ENCODE peak calls at places on chromosomes 3 and 15, in ten cellular contexts. One of them, this sample, is unnamed. For H3K27me3, the result is how much of the 10 kb centered on the place peaks cover.

GRCh38 chr3:152331018-152331541 is 62.4 kb downstream of the MBNL1 start:
- DNase-seq in Karpas-422: no peak
- DNase-seq in body of pancreas: no peak
- DNase-seq in stomach: no peak
- DNase-seq in small intestine: no peak
- DNase-seq in mammary epithelial cell: peak
- DNase-seq in aorta: no peak
- DNase-seq in bronchial epithelial cell: peak
- DNase-seq in IMR-90: peak
- DNase-seq in heart right ventricle: no peak
- DNase-seq in this sample: peak

GRCh38 chr3:138947303-138948121 is 495 bp downstream of the FOXL2NB start:
- DNase-seq in Karpas-422: no peak
- DNase-seq in body of pancreas: no peak
- DNase-seq in stomach: no peak
- DNase-seq in small intestine: no peak
- DNase-seq in mammary epithelial cell: no peak
- DNase-seq in aorta: peak
- DNase-seq in bronchial epithelial cell: no peak
- DNase-seq in IMR-90: no peak
- DNase-seq in heart right ventricle: no peak
- DNase-seq in this sample: no peak

GRCh38 chr3:100630664-100631063 is 21.3 kb downstream of the ADGRG7 start:
- DNase-seq in Karpas-422: no peak
- DNase-seq in body of pancreas: no peak
- DNase-seq in stomach: no peak
- DNase-seq in small intestine: no peak
- DNase-seq in mammary epithelial cell: no peak
- DNase-seq in aorta: no peak
- DNase-seq in bronchial epithelial cell: peak
- DNase-seq in IMR-90: peak
- DNase-seq in heart right ventricle: no peak
- DNase-seq in this sample: no peak

GRCh38 chr3:37249717-37250116 is 75.3 kb upstream of the LRRFIP2 start:
- DNase-seq in Karpas-422: no peak
- DNase-seq in body of pancreas: no peak
- DNase-seq in stomach: no peak
- DNase-seq in small intestine: no peak
- DNase-seq in mammary epithelial cell: no peak
- DNase-seq in aorta: no peak
- DNase-seq in bronchial epithelial cell: peak
- DNase-seq in IMR-90: peak
- DNase-seq in heart right ventricle: no peak
- DNase-seq in this sample: no peak

GRCh38 chr3:66527253-66527652 is 26.4 kb upstream of the LRIG1 start:
- DNase-seq in Karpas-422: peak
- DNase-seq in body of pancreas: no peak
- DNase-seq in stomach: no peak
- DNase-seq in small intestine: peak
- DNase-seq in mammary epithelial cell: no peak
- DNase-seq in aorta: no peak
- DNase-seq in bronchial epithelial cell: no peak
- DNase-seq in IMR-90: no peak
- DNase-seq in heart right ventricle: no peak
- DNase-seq in this sample: no peak

GRCh38 chr3:148723591-148723990 is 25.9 kb downstream of the AGTR1 start:
- DNase-seq in Karpas-422: no peak
- DNase-seq in body of pancreas: no peak
- DNase-seq in stomach: no peak
- DNase-seq in small intestine: no peak
- DNase-seq in mammary epithelial cell: no peak
- DNase-seq in aorta: no peak
- DNase-seq in bronchial epithelial cell: peak
- DNase-seq in IMR-90: peak
- DNase-seq in heart right ventricle: no peak
- DNase-seq in this sample: peak

GRCh38 chr3:20462723-20463122 is 276.7 kb upstream of the SGO1 start:
- DNase-seq in Karpas-422: no peak
- DNase-seq in body of pancreas: no peak
- DNase-seq in stomach: no peak
- DNase-seq in small intestine: no peak
- DNase-seq in mammary epithelial cell: no peak
- DNase-seq in aorta: no peak
- DNase-seq in bronchial epithelial cell: peak
- DNase-seq in IMR-90: no peak
- DNase-seq in heart right ventricle: no peak
- DNase-seq in this sample: peak

GRCh38 chr3:73846951-73847350 is 222.2 kb upstream of the PDZRN3 start:
- DNase-seq in Karpas-422: no peak
- DNase-seq in body of pancreas: no peak
- DNase-seq in stomach: no peak
- DNase-seq in small intestine: no peak
- DNase-seq in mammary epithelial cell: no peak
- DNase-seq in aorta: no peak
- DNase-seq in bronchial epithelial cell: no peak
- DNase-seq in IMR-90: no peak
- DNase-seq in heart right ventricle: no peak
- DNase-seq in this sample: no peak

GRCh38 chr3:158920375-158920774 is 118.5 kb downstream of the MFSD1 start:
- DNase-seq in Karpas-422: no peak
- DNase-seq in body of pancreas: no peak
- DNase-seq in stomach: no peak
- DNase-seq in small intestine: no peak
- DNase-seq in mammary epithelial cell: peak
- DNase-seq in aorta: no peak
- DNase-seq in bronchial epithelial cell: peak
- DNase-seq in IMR-90: no peak
- DNase-seq in heart right ventricle: no peak
- DNase-seq in this sample: no peak

GRCh38 chr3:184811034-184811433 is 932 bp upstream of the VPS8 start:
- DNase-seq in Karpas-422: no peak
- DNase-seq in body of pancreas: no peak
- DNase-seq in stomach: no peak
- DNase-seq in small intestine: no peak
- DNase-seq in mammary epithelial cell: no peak
- DNase-seq in aorta: no peak
- DNase-seq in bronchial epithelial cell: no peak
- DNase-seq in IMR-90: no peak
- DNase-seq in heart right ventricle: no peak
- DNase-seq in this sample: no peak

GRCh38 chr15:74584779-74585178 is 30.9 kb upstream of the CLK3 start:
- DNase-seq in Karpas-422: no peak
- DNase-seq in body of pancreas: no peak
- DNase-seq in stomach: no peak
- DNase-seq in small intestine: no peak
- DNase-seq in mammary epithelial cell: no peak
- DNase-seq in aorta: peak
- DNase-seq in bronchial epithelial cell: no peak
- DNase-seq in IMR-90: no peak
- DNase-seq in heart right ventricle: no peak
- DNase-seq in this sample: no peak

GRCh38 chr15:49706805-49707204 is 86.0 kb downstream of the DTWD1 start:
- DNase-seq in Karpas-422: no peak
- DNase-seq in body of pancreas: no peak
- DNase-seq in stomach: no peak
- DNase-seq in small intestine: no peak
- DNase-seq in mammary epithelial cell: no peak
- DNase-seq in aorta: no peak
- DNase-seq in bronchial epithelial cell: no peak
- DNase-seq in IMR-90: no peak
- DNase-seq in heart right ventricle: no peak
- DNase-seq in this sample: no peak

GRCh38 chr3:145942052-145942451 is 218.9 kb downstream of the PLOD2 start:
- DNase-seq in Karpas-422: no peak
- DNase-seq in body of pancreas: no peak
- DNase-seq in stomach: no peak
- DNase-seq in small intestine: no peak
- DNase-seq in mammary epithelial cell: peak
- DNase-seq in aorta: no peak
- DNase-seq in bronchial epithelial cell: peak
- DNase-seq in IMR-90: no peak
- DNase-seq in heart right ventricle: no peak
- DNase-seq in this sample: no peak

GRCh38 chr3:72614394-72615074 is 233.7 kb downstream of the SHQ1 start:
- DNase-seq in Karpas-422: no peak
- DNase-seq in body of pancreas: no peak
- DNase-seq in stomach: no peak
- DNase-seq in small intestine: peak
- DNase-seq in mammary epithelial cell: no peak
- DNase-seq in aorta: no peak
- DNase-seq in bronchial epithelial cell: no peak
- DNase-seq in IMR-90: no peak
- DNase-seq in heart right ventricle: no peak
- DNase-seq in this sample: no peak

GRCh38 chr3:57409471-57409870 is 117.0 kb upstream of the ASB14 start:
- DNase-seq in Karpas-422: no peak
- DNase-seq in body of pancreas: no peak
- DNase-seq in stomach: no peak
- DNase-seq in small intestine: no peak
- DNase-seq in mammary epithelial cell: no peak
- DNase-seq in aorta: no peak
- DNase-seq in bronchial epithelial cell: no peak
- DNase-seq in IMR-90: no peak
- DNase-seq in heart right ventricle: no peak
- DNase-seq in this sample: no peak

GRCh38 chr3:1462916-1463315 is 370.1 kb downstream of the CNTN6 start:
- DNase-seq in Karpas-422: no peak
- DNase-seq in body of pancreas: no peak
- DNase-seq in stomach: no peak
- DNase-seq in small intestine: no peak
- DNase-seq in mammary epithelial cell: no peak
- DNase-seq in aorta: no peak
- DNase-seq in bronchial epithelial cell: no peak
- DNase-seq in IMR-90: no peak
- DNase-seq in heart right ventricle: no peak
- DNase-seq in this sample: no peak

GRCh38 chr3:128496019-128496601 is 3.1 kb upstream of the GATA2 start:
- DNase-seq in Karpas-422: no peak
- DNase-seq in body of pancreas: no peak
- DNase-seq in stomach: no peak
- DNase-seq in small intestine: no peak
- DNase-seq in mammary epithelial cell: no peak
- DNase-seq in aorta: no peak
- DNase-seq in bronchial epithelial cell: no peak
- DNase-seq in IMR-90: no peak
- DNase-seq in heart right ventricle: no peak
- DNase-seq in this sample: no peak

GRCh38 chr15:92595506-92596337 is 59.9 kb downstream of the FAM174B start:
- DNase-seq in Karpas-422: no peak
- DNase-seq in body of pancreas: peak
- DNase-seq in stomach: no peak
- DNase-seq in small intestine: no peak
- DNase-seq in mammary epithelial cell: no peak
- DNase-seq in aorta: peak
- DNase-seq in bronchial epithelial cell: no peak
- DNase-seq in IMR-90: no peak
- DNase-seq in heart right ventricle: no peak
- DNase-seq in this sample: no peak
- H3K27me3 ChIP-seq in Karpas-422: under half
- H3K27me3 ChIP-seq in body of pancreas: under half
- H3K27me3 ChIP-seq in stomach: under half
- H3K27me3 ChIP-seq in small intestine: under half
- H3K27me3 ChIP-seq in mammary epithelial cell: under half
- H3K27me3 ChIP-seq in aorta: under half
- H3K27me3 ChIP-seq in bronchial epithelial cell: under half
- H3K27me3 ChIP-seq in IMR-90: under half
- H3K27me3 ChIP-seq in heart right ventricle: under half
- H3K27me3 ChIP-seq in this sample: under half

GRCh38 chr15:93986400-93986984 is 244.9 kb upstream of the MCTP2 start:
- DNase-seq in Karpas-422: no peak
- DNase-seq in body of pancreas: no peak
- DNase-seq in stomach: no peak
- DNase-seq in small intestine: no peak
- DNase-seq in mammary epithelial cell: no peak
- DNase-seq in aorta: no peak
- DNase-seq in bronchial epithelial cell: no peak
- DNase-seq in IMR-90: no peak
- DNase-seq in heart right ventricle: no peak
- DNase-seq in this sample: no peak

GRCh38 chr15:93987068-93987467 is 244.3 kb upstream of the MCTP2 start:
- DNase-seq in Karpas-422: no peak
- DNase-seq in body of pancreas: no peak
- DNase-seq in stomach: no peak
- DNase-seq in small intestine: peak
- DNase-seq in mammary epithelial cell: no peak
- DNase-seq in aorta: no peak
- DNase-seq in bronchial epithelial cell: no peak
- DNase-seq in IMR-90: no peak
- DNase-seq in heart right ventricle: no peak
- DNase-seq in this sample: no peak

GRCh38 chr15:93985925-93986324 is 245.4 kb upstream of the MCTP2 start:
- DNase-seq in Karpas-422: no peak
- DNase-seq in body of pancreas: peak
- DNase-seq in stomach: no peak
- DNase-seq in small intestine: no peak
- DNase-seq in mammary epithelial cell: no peak
- DNase-seq in aorta: no peak
- DNase-seq in bronchial epithelial cell: no peak
- DNase-seq in IMR-90: no peak
- DNase-seq in heart right ventricle: no peak
- DNase-seq in this sample: no peak

GRCh38 chr15:93985173-93985572 is 246.2 kb upstream of the MCTP2 start:
- DNase-seq in Karpas-422: no peak
- DNase-seq in body of pancreas: no peak
- DNase-seq in stomach: no peak
- DNase-seq in small intestine: no peak
- DNase-seq in mammary epithelial cell: no peak
- DNase-seq in aorta: no peak
- DNase-seq in bronchial epithelial cell: no peak
- DNase-seq in IMR-90: no peak
- DNase-seq in heart right ventricle: no peak
- DNase-seq in this sample: no peak

GRCh38 chr15:93989611-93990010 is 241.8 kb upstream of the MCTP2 start:
- DNase-seq in Karpas-422: no peak
- DNase-seq in body of pancreas: no peak
- DNase-seq in stomach: no peak
- DNase-seq in small intestine: no peak
- DNase-seq in mammary epithelial cell: no peak
- DNase-seq in aorta: no peak
- DNase-seq in bronchial epithelial cell: no peak
- DNase-seq in IMR-90: no peak
- DNase-seq in heart right ventricle: no peak
- DNase-seq in this sample: no peak
- H3K27me3 ChIP-seq in Karpas-422: under half
- H3K27me3 ChIP-seq in body of pancreas: under half
- H3K27me3 ChIP-seq in stomach: under half
- H3K27me3 ChIP-seq in small intestine: under half
- H3K27me3 ChIP-seq in mammary epithelial cell: under half
- H3K27me3 ChIP-seq in aorta: under half
- H3K27me3 ChIP-seq in bronchial epithelial cell: under half
- H3K27me3 ChIP-seq in IMR-90: under half
- H3K27me3 ChIP-seq in heart right ventricle: under half
- H3K27me3 ChIP-seq in this sample: under half

GRCh38 chr3:122183893-122184590 is 574 bp downstream of the CASR start:
- DNase-seq in Karpas-422: no peak
- DNase-seq in body of pancreas: no peak
- DNase-seq in stomach: no peak
- DNase-seq in small intestine: no peak
- DNase-seq in mammary epithelial cell: no peak
- DNase-seq in aorta: peak
- DNase-seq in bronchial epithelial cell: no peak
- DNase-seq in IMR-90: no peak
- DNase-seq in heart right ventricle: no peak
- DNase-seq in this sample: no peak
- H3K27me3 ChIP-seq in Karpas-422: under half
- H3K27me3 ChIP-seq in body of pancreas: under half
- H3K27me3 ChIP-seq in stomach: under half
- H3K27me3 ChIP-seq in small intestine: under half
- H3K27me3 ChIP-seq in mammary epithelial cell: under half
- H3K27me3 ChIP-seq in aorta: under half
- H3K27me3 ChIP-seq in bronchial epithelial cell: under half
- H3K27me3 ChIP-seq in IMR-90: under half
- H3K27me3 ChIP-seq in heart right ventricle: half or more
- H3K27me3 ChIP-seq in this sample: under half

GRCh38 chr15:89406218-89406716 is 71.6 kb upstream of the POLG start:
- DNase-seq in Karpas-422: no peak
- DNase-seq in body of pancreas: no peak
- DNase-seq in stomach: no peak
- DNase-seq in small intestine: no peak
- DNase-seq in mammary epithelial cell: no peak
- DNase-seq in aorta: no peak
- DNase-seq in bronchial epithelial cell: no peak
- DNase-seq in IMR-90: no peak
- DNase-seq in heart right ventricle: no peak
- DNase-seq in this sample: no peak
- H3K27me3 ChIP-seq in Karpas-422: under half
- H3K27me3 ChIP-seq in body of pancreas: under half
- H3K27me3 ChIP-seq in stomach: under half
- H3K27me3 ChIP-seq in small intestine: half or more
- H3K27me3 ChIP-seq in mammary epithelial cell: half or more
- H3K27me3 ChIP-seq in aorta: under half
- H3K27me3 ChIP-seq in bronchial epithelial cell: half or more
- H3K27me3 ChIP-seq in IMR-90: half or more
- H3K27me3 ChIP-seq in heart right ventricle: half or more
- H3K27me3 ChIP-seq in this sample: half or more